ENCODE peak calls at places on chromosome 19, in seven cellular contexts. One of them, this sample, is unnamed.
A peak's percentile ranks its signal among the peaks of the same experiment; 100 is the strongest.

GRCh38 chr19:50434525-50434924 is 1.8 kb downstream of the MYBPC2 start:
- DNase-seq in upper lobe of right lung: no peak
- DNase-seq in dorsolateral prefrontal cortex: no peak
- DNase-seq in PC-3: no peak
- DNase-seq in H1: no peak
- DNase-seq in thyroid gland: no peak
- DNase-seq in thoracic aorta: no peak
- DNase-seq in this sample: no peak

GRCh38 chr19:4534836-4535658 is at the start of gene PLIN5:
- DNase-seq in upper lobe of right lung: peak; percentile 93
- DNase-seq in dorsolateral prefrontal cortex: peak; percentile 80
- DNase-seq in PC-3: peak; percentile 83
- DNase-seq in H1: peak; percentile 54
- DNase-seq in thyroid gland: peak; percentile 82
- DNase-seq in thoracic aorta: no peak
- DNase-seq in this sample: no peak

GRCh38 chr19:18596752-18597157 is 8.2 kb downstream of the REX1BD start:
- DNase-seq in upper lobe of right lung: peak; percentile 77
- DNase-seq in dorsolateral prefrontal cortex: no peak
- DNase-seq in PC-3: peak; percentile 61
- DNase-seq in H1: no peak
- DNase-seq in thyroid gland: no peak
- DNase-seq in thoracic aorta: no peak
- DNase-seq in this sample: no peak

GRCh38 chr19:35561436-35561835 is 2.0 kb downstream of the ATP4A start:
- DNase-seq in upper lobe of right lung: no peak
- DNase-seq in dorsolateral prefrontal cortex: no peak
- DNase-seq in PC-3: no peak
- DNase-seq in H1: no peak
- DNase-seq in thyroid gland: no peak
- DNase-seq in thoracic aorta: no peak
- DNase-seq in this sample: no peak

GRCh38 chr19:3575260-3575741 is 2.6 kb downstream of the HMG20B start:
- DNase-seq in upper lobe of right lung: no peak
- DNase-seq in dorsolateral prefrontal cortex: peak; percentile 76
- DNase-seq in PC-3: no peak
- DNase-seq in H1: no peak
- DNase-seq in thyroid gland: no peak
- DNase-seq in thoracic aorta: no peak
- DNase-seq in this sample: no peak

GRCh38 chr19:35349614-35350521 is 2.2 kb downstream of the FFAR1 start:
- DNase-seq in upper lobe of right lung: peak; percentile 56
- DNase-seq in dorsolateral prefrontal cortex: peak; percentile 35
- DNase-seq in PC-3: no peak
- DNase-seq in H1: no peak
- DNase-seq in thyroid gland: no peak
- DNase-seq in thoracic aorta: no peak
- DNase-seq in this sample: peak; percentile 55

GRCh38 chr19:8087876-8088275 is 35.3 kb downstream of the CCL25 start:
- DNase-seq in upper lobe of right lung: no peak
- DNase-seq in dorsolateral prefrontal cortex: no peak
- DNase-seq in PC-3: no peak
- DNase-seq in H1: no peak
- DNase-seq in thyroid gland: no peak
- DNase-seq in thoracic aorta: no peak
- DNase-seq in this sample: no peak

GRCh38 chr19:28578786-28579505 is 634.0 kb downstream of the UQCRFS1 start:
- DNase-seq in upper lobe of right lung: no peak
- DNase-seq in dorsolateral prefrontal cortex: no peak
- DNase-seq in PC-3: no peak
- DNase-seq in H1: no peak
- DNase-seq in thyroid gland: no peak
- DNase-seq in thoracic aorta: no peak
- DNase-seq in this sample: peak; percentile 61

GRCh38 chr19:29625316-29625715 is 19.2 kb downstream of the POP4 start:
- DNase-seq in upper lobe of right lung: no peak
- DNase-seq in dorsolateral prefrontal cortex: no peak
- DNase-seq in PC-3: no peak
- DNase-seq in H1: no peak
- DNase-seq in thyroid gland: no peak
- DNase-seq in thoracic aorta: no peak
- DNase-seq in this sample: no peak

GRCh38 chr19:55189424-55189823 is 9.3 kb upstream of the SYT5 start:
- DNase-seq in upper lobe of right lung: peak; percentile 70
- DNase-seq in dorsolateral prefrontal cortex: peak; percentile 85
- DNase-seq in PC-3: peak; percentile 99
- DNase-seq in H1: peak; percentile 29
- DNase-seq in thyroid gland: no peak
- DNase-seq in thoracic aorta: no peak
- DNase-seq in this sample: no peak

GRCh38 chr19:55641376-55642152 is 762 bp downstream of the ZNF580 start:
- DNase-seq in upper lobe of right lung: no peak
- DNase-seq in dorsolateral prefrontal cortex: no peak
- DNase-seq in PC-3: no peak
- DNase-seq in H1: no peak
- DNase-seq in thyroid gland: no peak
- DNase-seq in thoracic aorta: no peak
- DNase-seq in this sample: peak; percentile 72

GRCh38 chr19:38737297-38737865 is 6.9 kb downstream of the CAPN12 start:
- DNase-seq in upper lobe of right lung: peak; percentile 72
- DNase-seq in dorsolateral prefrontal cortex: peak; percentile 32
- DNase-seq in PC-3: no peak
- DNase-seq in H1: no peak
- DNase-seq in thyroid gland: no peak
- DNase-seq in thoracic aorta: no peak
- DNase-seq in this sample: no peak
- H3K27ac ChIP-seq in upper lobe of right lung: no peak overlapping the region
- H3K27ac ChIP-seq in dorsolateral prefrontal cortex: no peak overlapping the region
- H3K27ac ChIP-seq in PC-3: no peak overlapping the region
- H3K27ac ChIP-seq in H1: no peak overlapping the region
- H3K27ac ChIP-seq in thyroid gland: no peak overlapping the region
- H3K27ac ChIP-seq in thoracic aorta: no peak overlapping the region
- H3K27ac ChIP-seq in this sample: no peak overlapping the region

DNA sequence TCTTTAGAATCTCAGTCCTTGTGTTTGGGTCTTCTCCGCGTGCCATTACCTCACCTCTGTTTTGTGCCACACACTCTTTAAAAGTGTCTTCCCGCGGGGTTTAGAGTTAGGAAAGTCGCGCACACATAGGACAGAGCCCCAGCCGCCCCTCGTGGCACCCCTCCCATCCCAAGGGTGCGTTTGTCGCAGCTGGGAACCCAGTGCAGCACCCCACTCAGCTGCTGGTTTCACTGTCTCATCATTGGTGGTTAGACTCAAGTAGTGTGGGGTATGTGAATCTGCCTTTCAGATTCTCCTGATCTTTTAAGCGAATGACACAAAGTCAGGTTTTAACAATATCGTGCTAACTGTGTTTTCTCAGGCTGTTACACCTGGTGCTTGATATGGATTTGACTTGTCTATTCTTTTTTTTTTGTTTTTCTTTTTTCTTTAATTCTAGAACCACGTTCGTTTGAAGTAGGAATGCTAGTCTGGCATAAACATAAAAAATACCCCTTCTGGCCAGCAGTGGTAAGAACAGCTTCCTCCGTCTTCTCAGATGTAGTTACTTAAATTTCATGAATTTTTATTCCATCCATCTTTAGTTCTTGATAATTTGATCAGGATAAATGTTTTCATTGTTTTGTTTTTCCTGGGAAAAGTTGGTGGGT is 19.5 kb upstream of the NDUFS7 start:
- DNase-seq in upper lobe of right lung: no peak
- DNase-seq in dorsolateral prefrontal cortex: no peak
- DNase-seq in PC-3: no peak
- DNase-seq in H1: no peak
- DNase-seq in thyroid gland: no peak
- DNase-seq in thoracic aorta: no peak
- DNase-seq in this sample: no peak
- TF ChIP-seq CTCF in upper lobe of right lung: peak; percentile 17
- TF ChIP-seq CTCF in dorsolateral prefrontal cortex: peak; percentile 24
- TF ChIP-seq CTCF in PC-3: peak; percentile 33
- TF ChIP-seq CTCF in H1: no peak
- TF ChIP-seq CTCF in thyroid gland: no peak
- TF ChIP-seq CTCF in thoracic aorta: no peak
- TF ChIP-seq CTCF in this sample: no peak

DNA sequence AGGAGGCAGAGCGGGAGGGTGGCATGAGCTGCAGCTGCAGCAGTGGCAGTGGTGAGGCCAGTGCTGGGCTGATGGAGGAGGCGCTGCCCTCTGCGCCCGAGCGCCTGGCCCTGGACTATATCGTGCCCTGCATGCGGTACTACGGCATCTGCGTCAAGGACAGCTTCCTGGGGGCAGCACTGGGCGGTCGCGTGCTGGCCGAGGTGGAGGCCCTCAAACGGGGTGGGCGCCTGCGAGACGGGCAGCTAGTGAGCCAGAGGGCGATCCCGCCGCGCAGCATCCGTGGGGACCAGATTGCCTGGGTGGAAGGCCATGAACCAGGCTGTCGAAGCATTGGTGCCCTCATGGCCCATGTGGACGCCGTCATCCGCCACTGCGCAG is 2.0 kb downstream of the EGLN2 start:
- DNase-seq in upper lobe of right lung: peak; percentile 63
- DNase-seq in dorsolateral prefrontal cortex: no peak
- DNase-seq in PC-3: no peak
- DNase-seq in H1: no peak
- DNase-seq in thyroid gland: no peak
- DNase-seq in thoracic aorta: no peak
- DNase-seq in this sample: no peak
- H3K27ac ChIP-seq in upper lobe of right lung: peak overlapping the region; percentile 92
- H3K27ac ChIP-seq in dorsolateral prefrontal cortex: peak overlapping the region; percentile 97
- H3K27ac ChIP-seq in PC-3: no peak overlapping the region
- H3K27ac ChIP-seq in H1: no peak overlapping the region
- H3K27ac ChIP-seq in thyroid gland: peak overlapping the region; percentile 94
- H3K27ac ChIP-seq in thoracic aorta: no peak overlapping the region
- H3K27ac ChIP-seq in this sample: peak overlapping the region; percentile 96

GRCh38 chr19:16185925-16186234 is 670 bp downstream of the FAM32A start:
- DNase-seq in upper lobe of right lung: no peak
- DNase-seq in dorsolateral prefrontal cortex: no peak
- DNase-seq in PC-3: peak; percentile 28
- DNase-seq in H1: no peak
- DNase-seq in thyroid gland: no peak
- DNase-seq in thoracic aorta: no peak
- DNase-seq in this sample: no peak
- TF ChIP-seq CTCF in upper lobe of right lung: peak; percentile 37
- TF ChIP-seq CTCF in dorsolateral prefrontal cortex: no peak
- TF ChIP-seq CTCF in PC-3: peak; percentile 58
- TF ChIP-seq CTCF in H1: peak; percentile 53
- TF ChIP-seq CTCF in thyroid gland: no peak
- TF ChIP-seq CTCF in thoracic aorta: no peak
- TF ChIP-seq CTCF in this sample: no peak

GRCh38 chr19:45451181-45451849 is 16.5 kb upstream of the FOSB start:
- DNase-seq in upper lobe of right lung: no peak
- DNase-seq in dorsolateral prefrontal cortex: peak; percentile 55
- DNase-seq in PC-3: peak; percentile 24
- DNase-seq in H1: no peak
- DNase-seq in thyroid gland: peak; percentile 61
- DNase-seq in thoracic aorta: no peak
- DNase-seq in this sample: peak; percentile 83
- H3K27ac ChIP-seq in upper lobe of right lung: peak overlapping the region; percentile 98
- H3K27ac ChIP-seq in dorsolateral prefrontal cortex: peak overlapping the region; percentile 34
- H3K27ac ChIP-seq in PC-3: peak overlapping the region; percentile 73
- H3K27ac ChIP-seq in H1: no peak overlapping the region
- H3K27ac ChIP-seq in thyroid gland: peak overlapping the region; percentile 76
- H3K27ac ChIP-seq in thoracic aorta: peak overlapping the region; percentile 78
- H3K27ac ChIP-seq in this sample: peak overlapping the region; percentile 83

DNA sequence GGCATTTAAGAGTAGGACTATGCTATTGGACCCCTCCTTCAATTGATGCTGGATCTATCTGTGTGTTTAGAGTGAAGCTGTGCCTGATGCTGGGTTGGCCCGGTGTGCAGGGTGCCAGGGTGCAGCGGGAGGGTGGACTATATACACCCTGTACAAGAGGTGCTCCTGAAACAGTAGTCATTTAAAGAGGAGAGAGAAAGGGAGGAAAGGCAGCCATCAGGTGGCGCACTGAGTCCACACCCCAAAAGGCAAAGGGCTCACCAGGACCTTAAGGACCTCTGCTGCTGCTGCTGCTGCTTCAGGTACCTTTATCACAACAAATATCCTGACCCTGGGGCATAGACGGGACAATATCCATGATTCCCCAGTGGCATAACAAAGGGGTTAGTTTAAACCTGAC is 39.4 kb downstream of the ZNF136 start:
- DNase-seq in upper lobe of right lung: peak; percentile 66
- DNase-seq in dorsolateral prefrontal cortex: no peak
- DNase-seq in PC-3: no peak
- DNase-seq in H1: peak; percentile 27
- DNase-seq in thyroid gland: peak; percentile 45
- DNase-seq in thoracic aorta: no peak
- DNase-seq in this sample: no peak
- TF ChIP-seq CTCF in upper lobe of right lung: peak; percentile 34
- TF ChIP-seq CTCF in dorsolateral prefrontal cortex: no peak
- TF ChIP-seq CTCF in PC-3: peak; percentile 45
- TF ChIP-seq CTCF in H1: peak; percentile 63
- TF ChIP-seq CTCF in thyroid gland: no peak
- TF ChIP-seq CTCF in thoracic aorta: no peak
- TF ChIP-seq CTCF in this sample: no peak

DNA sequence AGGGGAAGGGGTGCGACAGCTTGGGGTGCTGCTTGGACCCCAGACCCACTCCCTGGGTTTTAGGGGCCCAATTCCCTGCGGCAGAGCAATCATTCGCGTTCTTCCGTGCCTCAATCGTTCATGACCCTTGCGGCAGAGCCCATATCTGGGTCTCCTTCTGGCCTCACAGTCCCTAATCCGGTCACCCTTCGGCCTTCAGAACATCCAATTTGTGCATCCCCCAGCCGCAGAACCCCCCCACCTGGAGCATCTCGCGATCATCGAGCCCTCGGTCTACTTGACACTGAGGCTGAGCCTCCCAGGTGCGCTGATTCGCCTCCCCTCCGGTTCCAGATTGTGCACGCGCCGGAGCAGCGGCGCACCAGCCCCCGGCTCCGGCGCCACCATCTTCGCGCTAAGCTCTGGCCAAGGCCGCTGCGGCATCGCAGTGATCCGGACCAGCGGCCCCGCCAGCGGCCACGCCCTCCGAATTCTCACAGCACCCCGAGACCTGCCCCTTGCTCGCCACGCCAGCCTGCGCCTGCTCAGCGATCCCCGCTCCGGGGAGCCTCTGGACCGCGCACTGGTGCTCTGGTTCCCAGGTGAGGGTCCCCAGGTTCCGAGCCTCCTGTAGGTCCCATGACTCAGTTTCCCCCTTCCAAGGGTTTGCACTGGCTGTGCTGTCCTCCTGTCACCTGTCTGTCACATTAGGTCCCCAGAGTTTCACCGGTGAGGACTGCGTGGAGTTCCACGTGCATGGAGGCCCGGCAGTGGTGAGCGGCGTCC is 504 bp downstream of the GTPBP3 start:
- DNase-seq in upper lobe of right lung: no peak
- DNase-seq in dorsolateral prefrontal cortex: no peak
- DNase-seq in PC-3: peak; percentile 37
- DNase-seq in H1: no peak
- DNase-seq in thyroid gland: no peak
- DNase-seq in thoracic aorta: no peak
- DNase-seq in this sample: no peak
- H3K27ac ChIP-seq in upper lobe of right lung: peak overlapping the region; percentile 94
- H3K27ac ChIP-seq in dorsolateral prefrontal cortex: peak overlapping the region; percentile 98
- H3K27ac ChIP-seq in PC-3: peak overlapping the region; percentile 60
- H3K27ac ChIP-seq in H1: peak overlapping the region; percentile 39
- H3K27ac ChIP-seq in thyroid gland: no peak overlapping the region
- H3K27ac ChIP-seq in thoracic aorta: peak overlapping the region; percentile 28
- H3K27ac ChIP-seq in this sample: peak overlapping the region; percentile 80

This sample was measured in coronary artery.